ENCODE peak calls at places on chromosomes 2 and 18, in five cellular contexts. J is COR-L47; H is astrocyte of the cerebellum; L is activated CD4-positive, CD25-positive, alpha-beta regulatory T cell treated with anti-CD3 and anti-CD28 coated beads, Interleukin-2, amount 50 U/mL, for 72 hours; I is sciatic nerve. G is an unnamed sample.

GRCh38 chr2:28206786-28207185 is 185.9 kb upstream of the FOSL2 start:
- DNase-seq in H (no peak), I (no peak), L (no peak), J (peak), G (no peak)

GRCh38 chr2:64679673-64680425 is 26.1 kb upstream of the SERTAD2 start:
- DNase-seq in H (no peak), L (no peak), I (no peak), J (no peak), G (no peak)

GRCh38 chr2:84038866-84039265 is 420.2 kb downstream of the SUCLG1 start:
- DNase-seq in I (no peak), L (no peak), J (no peak), H (peak), G (no peak)

GRCh38 chr2:128646691-128647090 is 328.0 kb upstream of the HS6ST1 start:
- DNase-seq in H (no peak), L (no peak), I (no peak), J (no peak), G (no peak)

GRCh38 chr18:51275712-51276473 is 78.4 kb upstream of the MEX3C start:
- DNase-seq in J (peak), I (peak), H (peak), L (no peak), G (no peak)

GRCh38 chr2:194363295-194363694 is 1293.7 kb upstream of the SLC39A10 start:
- DNase-seq in I (no peak), J (no peak), L (no peak), H (no peak), G (no peak)

GRCh38 chr2:200735061-200735460 is 76.6 kb upstream of the BZW1 start:
- DNase-seq in J (no peak), H (no peak), L (no peak), I (no peak), G (no peak)

GRCh38 chr2:226756131-226756530 is 43.5 kb downstream of the IRS1 start:
- DNase-seq in H (peak), J (no peak), L (no peak), I (no peak), G (no peak)

GRCh38 chr2:12046641-12047040 is 300.2 kb downstream of the LPIN1 start:
- DNase-seq in I (no peak), J (no peak), L (no peak), H (no peak), G (no peak)

GRCh38 chr2:160984426-160985077 is 175.7 kb upstream of the TANK start:
- DNase-seq in I (no peak), H (no peak), L (no peak), J (no peak), G (no peak)

GRCh38 chr18:75321431-75321830 is 106.1 kb downstream of the SMIM21 start:
- DNase-seq in H (no peak), I (no peak), J (no peak), L (no peak), G (no peak)

GRCh38 chr2:100610381-100610831 is 47.6 kb downstream of the PDCL3 start:
- DNase-seq in H (no peak), I (peak), J (peak), L (peak), G (peak)

GRCh38 chr18:57077786-57078552 is 68.9 kb upstream of the BOD1L2 start:
- DNase-seq in H (no peak), L (peak), J (no peak), I (no peak), G (no peak)

GRCh38 chr2:189057316-189057715 is 83.1 kb downstream of the COL3A1 start:
- DNase-seq in J (no peak), H (no peak), L (no peak), I (no peak), G (no peak)

GRCh38 chr2:112958428-112959108 is 19.2 kb upstream of the IL36G start:
- DNase-seq in L (no peak), H (peak), J (peak), I (no peak), G (no peak)

GRCh38 chr18:66872277-66872676 is 268.4 kb upstream of the CDH19 start:
- DNase-seq in L (no peak), I (no peak), J (peak), H (peak), G (no peak)

GRCh38 chr2:40550085-40550484 is 98.2 kb upstream of the SLC8A1 start:
- DNase-seq in J (no peak), I (no peak), L (no peak), H (no peak), G (no peak)

GRCh38 chr2:222610746-222611145 is 45.1 kb downstream of the FARSB start:
- DNase-seq in I (no peak), J (no peak), L (no peak), H (no peak), G (no peak)

GRCh38 chr2:30519796-30520195 is 72.8 kb downstream of the LCLAT1 start:
- DNase-seq in J (no peak), I (no peak), L (no peak), H (no peak), G (no peak)

GRCh38 chr2:20179755-20180594 is 45.0 kb downstream of the SDC1 start:
- DNase-seq in J (no peak), L (no peak), I (peak), H (no peak), G (no peak)

GRCh38 chr2:195898505-195898904 is 170.1 kb downstream of the DNAH7 start:
- DNase-seq in L (no peak), I (peak), H (peak), J (peak), G (peak)

GRCh38 chr2:26609839-26610277 is 31.3 kb downstream of the CIB4 start:
- DNase-seq in J (no peak), H (no peak), I (no peak), L (peak), G (no peak)

GRCh38 chr18:33761363-33761762 is 183.3 kb downstream of the ASXL3 start:
- DNase-seq in J (peak), I (no peak), L (no peak), H (peak), G (no peak)

GRCh38 chr2:172105715-172106124 is 3.0 kb upstream of the DLX2 start:
- DNase-seq in I (no peak), L (no peak), J (no peak), H (no peak), G (no peak)

GRCh38 chr2:108787209-108787558 is 613 bp downstream of the CCDC138 start:
- DNase-seq in J (no peak), H (no peak), L (no peak), I (no peak), G (no peak)

GRCh38 chr2:230347659-230348305 is 20.8 kb downstream of the SP140L start:
- DNase-seq in J (no peak), I (no peak), L (peak), H (no peak), G (no peak)

GRCh38 chr2:55120634-55121359 is 70.5 kb upstream of the RTN4 start:
- DNase-seq in L (no peak), J (no peak), I (no peak), H (no peak), G (no peak)

GRCh38 chr18:2978208-2978607 is 34.7 kb downstream of the LPIN2 start:
- DNase-seq in L (no peak), J (no peak), H (peak), I (no peak), G (no peak)

GRCh38 chr2:174492963-174493431 is 6.2 kb upstream of the GPR155 start:
- DNase-seq in H (no peak), J (no peak), I (no peak), L (peak), G (no peak)

GRCh38 chr2:88220733-88221132 is 50.6 kb downstream of the THNSL2 start:
- DNase-seq in L (no peak), J (no peak), I (no peak), H (no peak), G (no peak)

GRCh38 chr2:100923461-100924020 is 78.5 kb upstream of the RPL31 start:
- DNase-seq in H (no peak), J (no peak), L (no peak), I (no peak), G (no peak)

GRCh38 chr2:53842891-53843290 is 16.9 kb downstream of the GPR75 start:
- DNase-seq in J (no peak), L (no peak), I (no peak), H (no peak), G (no peak)

GRCh38 chr18:57211776-57212175 is 64.9 kb downstream of the BOD1L2 start:
- DNase-seq in J (no peak), H (no peak), I (no peak), L (no peak), G (no peak)

GRCh38 chr2:102932521-102932920 is 170.7 kb downstream of the TMEM182 start:
- DNase-seq in L (no peak), J (peak), H (no peak), I (no peak), G (no peak)

GRCh38 chr2:127651381-127651809 is 5.4 kb downstream of the GPR17 start:
- DNase-seq in J (no peak), L (no peak), H (no peak), I (no peak), G (no peak)